ENCODE peak calls at places on chromosomes 3 and 15, in seven cellular contexts. X is ovary, N is body of pancreas, H is breast epithelium, T is upper lobe of left lung, U is HCT116, G is vagina. R is an unnamed sample.

GRCh38 chr3:39383190-39383912 is at the start of gene SLC25A38:
- DNase-seq in X (peak), N (peak), H (peak), T (peak), U (peak), G (no peak), R (peak)

GRCh38 chr15:56984681-56985515 is 66.5 kb downstream of the TCF12 start:
- DNase-seq in X (no peak), N (no peak), H (no peak), T (no peak), U (no peak), G (no peak), R (no peak)

GRCh38 chr15:68508485-68509189 is 70.2 kb upstream of the CORO2B start:
- DNase-seq in X (no peak), N (no peak), H (no peak), T (peak), U (no peak), G (no peak), R (peak)

GRCh38 chr3:73520931-73521461 is 103.7 kb downstream of the PDZRN3 start:
- DNase-seq in X (no peak), N (no peak), H (peak), T (no peak), U (no peak), G (peak), R (no peak)

GRCh38 chr3:47578119-47578630 is 490 bp downstream of the CSPG5 start:
- DNase-seq in X (peak), N (peak), H (no peak), T (peak), U (no peak), G (no peak), R (peak)

GRCh38 chr3:136713961-136714514 is 38.1 kb downstream of the STAG1 start:
- DNase-seq in X (no peak), N (no peak), H (no peak), T (peak), U (no peak), G (no peak), R (no peak)

GRCh38 chr15:95845862-95846515 is 484.5 kb upstream of the NR2F2 start:
- DNase-seq in X (peak), N (no peak), H (no peak), T (no peak), U (no peak), G (no peak), R (no peak)

GRCh38 chr15:67781907-67782559 is 43.3 kb upstream of the SKOR1 start:
- DNase-seq in X (no peak), N (no peak), H (no peak), T (no peak), U (no peak), G (no peak), R (no peak)

GRCh38 chr3:113018461-113019181 is 27.8 kb downstream of the GTPBP8 start:
- DNase-seq in X (no peak), N (no peak), H (no peak), T (no peak), U (no peak), G (no peak), R (no peak)

GRCh38 chr3:64863811-64864210 is 176.0 kb upstream of the ADAMTS9 start:
- DNase-seq in X (no peak), N (no peak), H (no peak), T (no peak), U (no peak), G (no peak), R (no peak)

GRCh38 chr3:150925751-150926201 is 20.5 kb upstream of the MINDY4B start:
- DNase-seq in X (no peak), N (peak), H (no peak), T (peak), U (peak), G (no peak), R (no peak)

GRCh38 chr3:25897019-25897418 is 107.1 kb downstream of the OXSM start:
- DNase-seq in X (no peak), N (no peak), H (no peak), T (no peak), U (peak), G (no peak), R (no peak)

GRCh38 chr15:60096157-60096556 is 92.0 kb downstream of the FOXB1 start:
- DNase-seq in X (no peak), N (no peak), H (no peak), T (no peak), U (no peak), G (no peak), R (no peak)

GRCh38 chr3:70832035-70832795 is 519.8 kb upstream of the MDFIC2 start:
- DNase-seq in X (no peak), N (no peak), H (no peak), T (peak), U (no peak), G (no peak), R (no peak)

GRCh38 chr15:62649793-62650420 is 392.6 kb upstream of the TPM1 start:
- DNase-seq in X (no peak), N (no peak), H (no peak), T (peak), U (no peak), G (no peak), R (no peak)

GRCh38 chr3:54888873-54889272 is 39.0 kb downstream of the LRTM1 start:
- DNase-seq in X (peak), N (no peak), H (no peak), T (no peak), U (no peak), G (no peak), R (peak)

GRCh38 chr15:94272251-94272898 is 41.0 kb downstream of the MCTP2 start:
- DNase-seq in X (no peak), N (no peak), H (no peak), T (no peak), U (no peak), G (no peak), R (no peak)

GRCh38 chr3:150762662-150763121 is 277 bp downstream of the SIAH2 start:
- DNase-seq in X (peak), N (no peak), H (no peak), T (no peak), U (no peak), G (no peak), R (no peak)

GRCh38 chr3:152444029-152444641 is 175.4 kb downstream of the MBNL1 start:
- DNase-seq in X (no peak), N (no peak), H (no peak), T (no peak), U (peak), G (no peak), R (no peak)

GRCh38 chr3:69009559-69010410 is 3.7 kb downstream of the EOGT start:
- DNase-seq in X (no peak), N (no peak), H (no peak), T (no peak), U (no peak), G (no peak), R (no peak)

GRCh38 chr3:56157693-56158092 is 310.6 kb downstream of the ERC2 start:
- DNase-seq in X (no peak), N (no peak), H (no peak), T (peak), U (no peak), G (no peak), R (peak)

GRCh38 chr3:49869525-49870126 is at the start of gene CAMKV:
- DNase-seq in X (no peak), N (peak), H (no peak), T (no peak), U (no peak), G (no peak), R (no peak)

GRCh38 chr3:34842706-34843478 is 796.4 kb upstream of the ARPP21 start:
- DNase-seq in X (no peak), N (no peak), H (no peak), T (no peak), U (no peak), G (no peak), R (no peak)

GRCh38 chr15:43235536-43235935 is 14.7 kb upstream of the EPB42 start:
- DNase-seq in X (no peak), N (no peak), H (no peak), T (no peak), U (no peak), G (no peak), R (no peak)

GRCh38 chr3:13495351-13495813 is 15.3 kb downstream of the HDAC11 start:
- DNase-seq in X (no peak), N (peak), H (no peak), T (no peak), U (no peak), G (no peak), R (no peak)

GRCh38 chr15:90994059-90994416 is 297 bp downstream of the PRC1 start:
- DNase-seq in X (no peak), N (peak), H (no peak), T (peak), U (no peak), G (no peak), R (no peak)

GRCh38 chr3:30639937-30640336 is 33.5 kb downstream of the TGFBR2 start:
- DNase-seq in X (no peak), N (no peak), H (no peak), T (no peak), U (no peak), G (no peak), R (no peak)

GRCh38 chr3:30635072-30635471 is 28.7 kb downstream of the TGFBR2 start:
- DNase-seq in X (no peak), N (no peak), H (no peak), T (no peak), U (no peak), G (no peak), R (no peak)

GRCh38 chr3:30640856-30641255 is 34.5 kb downstream of the TGFBR2 start:
- DNase-seq in X (no peak), N (no peak), H (no peak), T (no peak), U (no peak), G (no peak), R (no peak)

GRCh38 chr3:30638685-30639412 is 32.4 kb downstream of the TGFBR2 start:
- DNase-seq in X (no peak), N (no peak), H (no peak), T (no peak), U (no peak), G (no peak), R (no peak)

DNA sequence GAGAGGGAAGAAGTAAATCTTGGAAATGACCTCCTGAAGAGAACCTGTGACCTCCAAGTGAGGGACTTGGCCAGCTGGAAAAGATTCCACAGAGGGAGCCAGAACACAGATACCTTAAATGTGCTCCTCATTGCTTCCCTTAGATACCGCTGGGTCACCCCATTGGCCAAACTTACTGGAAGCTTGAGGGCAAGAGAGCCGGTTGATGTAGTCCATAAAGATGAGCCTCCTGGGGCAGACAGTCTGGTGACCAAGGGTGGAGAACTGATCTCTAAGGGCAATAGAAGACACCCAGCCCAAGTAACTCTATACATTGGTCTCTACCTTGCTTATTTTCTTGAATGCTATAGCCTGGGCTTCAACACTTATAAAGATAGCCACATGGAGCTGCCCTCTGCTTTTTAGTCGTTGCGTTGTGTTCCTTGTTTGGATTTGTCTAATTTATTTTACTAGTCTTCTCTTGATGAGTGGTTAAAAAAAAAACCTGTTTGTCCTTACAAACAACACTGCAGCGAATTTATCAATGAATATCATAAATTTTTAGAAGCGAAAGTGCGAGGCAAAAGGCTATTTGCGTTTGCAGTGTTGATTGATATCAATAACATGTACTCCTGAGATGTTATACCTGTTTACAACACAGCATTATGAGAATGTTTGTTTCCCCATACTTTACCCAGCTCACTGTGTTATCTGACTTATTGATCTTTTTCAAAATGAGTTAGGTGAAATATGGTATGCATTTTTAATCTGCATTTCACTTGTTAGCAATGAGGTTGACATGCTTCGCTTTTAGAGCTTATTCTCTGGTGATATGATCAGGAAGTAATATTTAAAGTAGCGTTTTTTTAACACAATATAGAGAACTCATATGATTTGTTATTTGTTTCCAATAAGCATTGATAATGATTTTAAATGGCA is 31.2 kb downstream of the TGFBR2 start:
- DNase-seq in X (no peak), N (no peak), H (no peak), T (no peak), U (no peak), G (no peak), R (no peak)
- TF ChIP-seq POLR2A in X (no peak), N (no peak), H (no peak), T (no peak), U (no peak), G (no peak), R (no peak)

GRCh38 chr3:185152433-185153169 is at the start of gene C3orf70:
- DNase-seq in X (peak), N (peak), H (no peak), T (peak), U (no peak), G (no peak), R (peak)
- H3K4me3 ChIP-seq in X (peak), N (no peak), H (peak), T (peak), U (no peak), G (peak), R (peak)

GRCh38 chr3:179655236-179655635 is 2.4 kb downstream of the USP13 start:
- DNase-seq in X (no peak), N (no peak), H (no peak), T (no peak), U (no peak), G (no peak), R (no peak)

GRCh38 chr3:179653777-179654117 is 907 bp downstream of the USP13 start:
- DNase-seq in X (peak), N (peak), H (no peak), T (no peak), U (no peak), G (no peak), R (peak)

GRCh38 chr3:179651687-179652466 is 963 bp upstream of the USP13 start:
- DNase-seq in X (no peak), N (no peak), H (no peak), T (no peak), U (no peak), G (no peak), R (no peak)

GRCh38 chr3:179652467-179653105 is at the start of gene USP13:
- DNase-seq in X (peak), N (peak), H (peak), T (peak), U (peak), G (peak), R (peak)

DNA sequence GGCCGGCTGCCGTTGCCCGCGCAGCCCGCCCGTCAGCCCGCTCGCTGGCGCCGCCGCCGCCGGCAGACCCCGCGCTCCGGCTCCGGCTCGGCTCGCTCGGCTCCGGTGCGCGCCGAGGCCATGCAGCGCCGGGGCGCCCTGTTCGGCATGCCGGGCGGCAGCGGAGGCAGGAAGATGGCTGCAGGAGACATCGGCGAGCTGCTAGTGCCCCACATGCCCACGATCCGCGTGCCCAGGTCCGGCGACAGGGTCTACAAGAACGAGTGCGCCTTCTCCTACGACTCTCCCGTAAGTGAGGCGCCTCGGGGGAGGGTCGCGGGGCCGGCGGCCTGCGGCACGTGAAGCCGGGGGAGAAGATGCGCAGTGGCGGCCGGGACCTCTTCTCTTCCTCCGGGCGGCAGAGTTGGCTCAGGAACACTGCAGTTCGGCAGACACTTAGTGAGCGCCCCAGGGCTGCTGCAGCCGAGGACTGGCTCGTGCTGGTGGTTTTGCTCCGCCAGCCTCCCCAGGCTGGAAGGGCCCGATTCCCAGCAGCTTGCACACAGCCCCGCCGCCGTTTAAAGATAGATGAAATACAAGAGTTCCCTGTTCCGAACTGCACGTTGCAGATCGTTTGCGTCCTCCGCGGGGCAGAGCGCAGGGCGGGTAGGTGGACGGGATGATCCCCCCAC is 401 bp downstream of the USP13 start:
- DNase-seq in X (peak), N (peak), H (peak), T (peak), U (peak), G (no peak), R (peak)
- TF ChIP-seq CTCF in X (no peak), N (no peak), H (no peak), T (peak), U (no peak), G (no peak), R (no peak)

GRCh38 chr15:85457392-85457968 is 77.1 kb downstream of the AKAP13 start:
- DNase-seq in X (no peak), N (no peak), H (no peak), T (no peak), U (no peak), G (no peak), R (no peak)
- TF ChIP-seq POLR2A in X (no peak), N (no peak), H (no peak), T (no peak), U (no peak), G (no peak), R (no peak)

GRCh38 chr3:66036586-66037061 is 2.1 kb downstream of the MAGI1 start:
- DNase-seq in X (no peak), N (peak), H (no peak), T (peak), U (no peak), G (no peak), R (no peak)
- H3K4me3 ChIP-seq in X (peak), N (no peak), H (peak), T (peak), U (peak), G (peak), R (no peak)

DNA sequence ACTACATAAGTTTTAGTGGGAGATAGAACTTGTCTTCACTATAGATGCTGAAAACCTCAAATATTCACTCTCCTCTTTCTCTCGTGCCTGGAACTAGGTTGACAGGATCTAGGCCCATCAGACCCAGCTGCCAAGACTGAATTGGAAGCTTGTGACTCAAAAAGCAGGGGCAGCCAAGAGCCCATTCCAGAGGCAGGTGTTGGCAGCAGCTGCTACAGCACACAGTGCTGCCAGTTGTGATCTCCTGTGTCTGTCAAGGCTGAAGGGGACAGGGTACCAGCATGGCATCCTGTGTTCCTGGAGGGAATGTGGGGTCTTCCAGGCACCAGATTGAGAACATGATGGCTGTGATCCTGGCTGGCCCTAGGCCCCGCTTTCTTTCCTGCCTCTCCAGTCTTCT is 92.5 kb upstream of the MB21D2 start:
- DNase-seq in X (no peak), N (no peak), H (no peak), T (no peak), U (no peak), G (no peak), R (no peak)
- TF ChIP-seq CTCF in X (no peak), N (no peak), H (no peak), T (no peak), U (no peak), G (no peak), R (no peak)